ENCODE peak calls at places on chromosomes 16 and 17, in six cellular contexts. One of them, this sample, is unnamed.

GRCh38 chr16:27402964-27403600 is 1.1 kb downstream of the IL21R start:
- DNase-seq in dorsolateral prefrontal cortex: no peak
- DNase-seq in CD4-positive, alpha-beta T cell: no peak
- DNase-seq in fibroblast of pulmonary artery: no peak
- DNase-seq in Calu3: no peak
- DNase-seq in A549: no peak
- DNase-seq in this sample: no peak

GRCh38 chr16:89364603-89365002 is 125.8 kb downstream of the ANKRD11 start:
- DNase-seq in Calu3: no peak
- DNase-seq in CD4-positive, alpha-beta T cell: no peak
- DNase-seq in dorsolateral prefrontal cortex: no peak
- DNase-seq in fibroblast of pulmonary artery: no peak
- DNase-seq in A549: no peak
- DNase-seq in this sample: no peak

GRCh38 chr17:8060274-8060673 is 21.4 kb downstream of the ALOX15B start:
- DNase-seq in A549: peak
- DNase-seq in CD4-positive, alpha-beta T cell: peak
- DNase-seq in dorsolateral prefrontal cortex: peak
- DNase-seq in fibroblast of pulmonary artery: peak
- DNase-seq in Calu3: peak
- DNase-seq in this sample: no peak

GRCh38 chr17:4648741-4649140 is 7.3 kb upstream of the ALOX15 start:
- DNase-seq in fibroblast of pulmonary artery: peak
- DNase-seq in Calu3: peak
- DNase-seq in A549: no peak
- DNase-seq in dorsolateral prefrontal cortex: no peak
- DNase-seq in CD4-positive, alpha-beta T cell: no peak
- DNase-seq in this sample: no peak

GRCh38 chr17:45895304-45895968 is 1.1 kb downstream of the MAPT start:
- DNase-seq in Calu3: peak
- DNase-seq in fibroblast of pulmonary artery: no peak
- DNase-seq in CD4-positive, alpha-beta T cell: peak
- DNase-seq in A549: peak
- DNase-seq in dorsolateral prefrontal cortex: peak
- DNase-seq in this sample: no peak

GRCh38 chr17:82289822-82290541 is 16.5 kb upstream of the CSNK1D start:
- DNase-seq in dorsolateral prefrontal cortex: no peak
- DNase-seq in Calu3: no peak
- DNase-seq in CD4-positive, alpha-beta T cell: no peak
- DNase-seq in fibroblast of pulmonary artery: no peak
- DNase-seq in A549: no peak
- DNase-seq in this sample: no peak

GRCh38 chr16:84827131-84827574 is 7.4 kb downstream of the CRISPLD2 start:
- DNase-seq in dorsolateral prefrontal cortex: no peak
- DNase-seq in A549: no peak
- DNase-seq in fibroblast of pulmonary artery: peak
- DNase-seq in Calu3: no peak
- DNase-seq in CD4-positive, alpha-beta T cell: no peak
- DNase-seq in this sample: no peak

GRCh38 chr17:34892864-34893263 is 68.4 kb downstream of the CCT6B start:
- DNase-seq in Calu3: peak
- DNase-seq in A549: peak
- DNase-seq in dorsolateral prefrontal cortex: peak
- DNase-seq in CD4-positive, alpha-beta T cell: no peak
- DNase-seq in fibroblast of pulmonary artery: no peak
- DNase-seq in this sample: peak

GRCh38 chr17:49290690-49291326 is 60.2 kb upstream of the PHOSPHO1 start:
- DNase-seq in CD4-positive, alpha-beta T cell: no peak
- DNase-seq in A549: peak
- DNase-seq in Calu3: peak
- DNase-seq in dorsolateral prefrontal cortex: no peak
- DNase-seq in fibroblast of pulmonary artery: peak
- DNase-seq in this sample: no peak

GRCh38 chr17:20706752-20707372 is 127.3 kb downstream of the CDRT15L2 start:
- DNase-seq in fibroblast of pulmonary artery: no peak
- DNase-seq in Calu3: peak
- DNase-seq in CD4-positive, alpha-beta T cell: no peak
- DNase-seq in A549: no peak
- DNase-seq in dorsolateral prefrontal cortex: no peak
- DNase-seq in this sample: no peak

GRCh38 chr17:81966343-81967243 is 5.6 kb upstream of the NOTUM start:
- DNase-seq in Calu3: no peak
- DNase-seq in CD4-positive, alpha-beta T cell: no peak
- DNase-seq in dorsolateral prefrontal cortex: no peak
- DNase-seq in fibroblast of pulmonary artery: peak
- DNase-seq in A549: no peak
- DNase-seq in this sample: no peak

GRCh38 chr17:32460054-32460453 is 15.7 kb downstream of the PSMD11 start:
- DNase-seq in fibroblast of pulmonary artery: no peak
- DNase-seq in Calu3: no peak
- DNase-seq in dorsolateral prefrontal cortex: no peak
- DNase-seq in A549: no peak
- DNase-seq in CD4-positive, alpha-beta T cell: no peak
- DNase-seq in this sample: no peak

GRCh38 chr16:54282202-54282922 is 4.2 kb downstream of the IRX3 start:
- DNase-seq in A549: peak
- DNase-seq in fibroblast of pulmonary artery: peak
- DNase-seq in CD4-positive, alpha-beta T cell: no peak
- DNase-seq in dorsolateral prefrontal cortex: no peak
- DNase-seq in Calu3: peak
- DNase-seq in this sample: peak

GRCh38 chr16:85819245-85819644 is 19.8 kb downstream of the COX4I1 start:
- DNase-seq in fibroblast of pulmonary artery: peak
- DNase-seq in dorsolateral prefrontal cortex: peak
- DNase-seq in CD4-positive, alpha-beta T cell: peak
- DNase-seq in Calu3: peak
- DNase-seq in A549: peak
- DNase-seq in this sample: peak

GRCh38 chr16:69150146-69150865 is 17.9 kb downstream of the UTP4 start:
- DNase-seq in fibroblast of pulmonary artery: peak
- DNase-seq in dorsolateral prefrontal cortex: peak
- DNase-seq in Calu3: peak
- DNase-seq in CD4-positive, alpha-beta T cell: peak
- DNase-seq in A549: peak
- DNase-seq in this sample: peak

GRCh38 chr16:50284131-50284911 is 18.0 kb downstream of the ADCY7 start:
- DNase-seq in dorsolateral prefrontal cortex: no peak
- DNase-seq in CD4-positive, alpha-beta T cell: no peak
- DNase-seq in Calu3: peak
- DNase-seq in fibroblast of pulmonary artery: no peak
- DNase-seq in A549: no peak
- DNase-seq in this sample: no peak

GRCh38 chr17:73232587-73233373 is 28.9 kb downstream of the CPSF4L start:
- DNase-seq in dorsolateral prefrontal cortex: peak
- DNase-seq in A549: peak
- DNase-seq in CD4-positive, alpha-beta T cell: no peak
- DNase-seq in Calu3: peak
- DNase-seq in fibroblast of pulmonary artery: peak
- DNase-seq in this sample: peak

GRCh38 chr16:19497181-19497580 is 24.7 kb downstream of the GDE1 start:
- DNase-seq in CD4-positive, alpha-beta T cell: no peak
- DNase-seq in dorsolateral prefrontal cortex: no peak
- DNase-seq in Calu3: no peak
- DNase-seq in A549: no peak
- DNase-seq in fibroblast of pulmonary artery: no peak
- DNase-seq in this sample: no peak

GRCh38 chr17:33910200-33910857 is 344.8 kb upstream of the CCL2 start:
- DNase-seq in CD4-positive, alpha-beta T cell: no peak
- DNase-seq in fibroblast of pulmonary artery: no peak
- DNase-seq in A549: no peak
- DNase-seq in Calu3: no peak
- DNase-seq in dorsolateral prefrontal cortex: no peak
- DNase-seq in this sample: no peak

GRCh38 chr17:17913695-17914332 is 58.4 kb downstream of the TOM1L2 start:
- DNase-seq in fibroblast of pulmonary artery: peak
- DNase-seq in dorsolateral prefrontal cortex: no peak
- DNase-seq in A549: peak
- DNase-seq in Calu3: peak
- DNase-seq in CD4-positive, alpha-beta T cell: no peak
- DNase-seq in this sample: peak

GRCh38 chr17:12821376-12821940 is 32.2 kb downstream of the ARHGAP44 start:
- DNase-seq in Calu3: no peak
- DNase-seq in fibroblast of pulmonary artery: peak
- DNase-seq in dorsolateral prefrontal cortex: no peak
- DNase-seq in A549: no peak
- DNase-seq in CD4-positive, alpha-beta T cell: no peak
- DNase-seq in this sample: no peak

DNA sequence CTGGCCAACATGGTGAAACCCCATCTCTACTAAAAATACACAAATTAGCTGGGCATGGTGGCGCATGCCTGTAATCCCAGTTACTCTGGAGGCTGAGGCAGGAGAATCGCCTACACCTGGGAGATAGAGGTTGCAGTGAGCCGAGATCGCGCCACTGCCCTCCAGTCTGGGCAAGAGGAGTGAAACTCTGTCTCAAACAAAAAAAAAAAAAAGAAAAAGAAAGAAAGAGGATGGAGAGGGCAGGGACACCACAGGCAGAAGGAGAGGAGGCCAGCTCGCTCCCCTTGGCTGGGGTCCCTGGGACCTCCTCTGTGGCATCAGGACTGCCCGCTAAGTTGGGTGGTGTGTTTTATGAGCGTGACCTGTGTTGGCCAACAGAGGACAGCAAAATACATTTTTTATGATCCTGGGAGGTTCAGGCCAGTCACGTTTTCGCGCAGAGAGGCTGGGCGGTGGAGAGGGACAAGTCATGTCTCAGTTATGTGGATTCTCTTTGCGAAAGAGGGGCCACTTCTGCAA is 229.6 kb downstream of the MRTFB start:
- DNase-seq in CD4-positive, alpha-beta T cell: no peak
- DNase-seq in dorsolateral prefrontal cortex: peak
- DNase-seq in Calu3: peak
- DNase-seq in A549: peak
- DNase-seq in fibroblast of pulmonary artery: peak
- DNase-seq in this sample: no peak
- TF ChIP-seq CTCF in CD4-positive, alpha-beta T cell: peak
- TF ChIP-seq CTCF in dorsolateral prefrontal cortex: peak
- TF ChIP-seq CTCF in Calu3: peak
- TF ChIP-seq CTCF in A549: peak
- TF ChIP-seq CTCF in fibroblast of pulmonary artery: peak
- TF ChIP-seq CTCF in this sample: no peak

GRCh38 chr16:46629331-46629843 is 8.2 kb upstream of the SHCBP1 start:
- DNase-seq in Calu3: peak
- DNase-seq in A549: peak
- DNase-seq in CD4-positive, alpha-beta T cell: no peak
- DNase-seq in fibroblast of pulmonary artery: peak
- DNase-seq in dorsolateral prefrontal cortex: no peak
- DNase-seq in this sample: no peak
- TF ChIP-seq CTCF in Calu3: no peak
- TF ChIP-seq CTCF in A549: peak
- TF ChIP-seq CTCF in CD4-positive, alpha-beta T cell: no peak
- TF ChIP-seq CTCF in fibroblast of pulmonary artery: peak
- TF ChIP-seq CTCF in dorsolateral prefrontal cortex: peak
- TF ChIP-seq CTCF in this sample: no peak

GRCh38 chr17:10313037-10313672 is 59.7 kb downstream of the MYH13 start:
- DNase-seq in CD4-positive, alpha-beta T cell: no peak
- DNase-seq in Calu3: no peak
- DNase-seq in fibroblast of pulmonary artery: no peak
- DNase-seq in A549: no peak
- DNase-seq in dorsolateral prefrontal cortex: no peak
- DNase-seq in this sample: no peak
- TF ChIP-seq CTCF in CD4-positive, alpha-beta T cell: no peak
- TF ChIP-seq CTCF in Calu3: no peak
- TF ChIP-seq CTCF in fibroblast of pulmonary artery: no peak
- TF ChIP-seq CTCF in A549: no peak
- TF ChIP-seq CTCF in dorsolateral prefrontal cortex: no peak
- TF ChIP-seq CTCF in this sample: no peak

GRCh38 chr17:55177914-55178217 is 86.9 kb upstream of the HLF start:
- DNase-seq in Calu3: no peak
- DNase-seq in fibroblast of pulmonary artery: no peak
- DNase-seq in A549: no peak
- DNase-seq in dorsolateral prefrontal cortex: no peak
- DNase-seq in CD4-positive, alpha-beta T cell: no peak
- DNase-seq in this sample: no peak

GRCh38 chr17:55174133-55174532 is 90.6 kb upstream of the HLF start:
- DNase-seq in Calu3: no peak
- DNase-seq in CD4-positive, alpha-beta T cell: no peak
- DNase-seq in dorsolateral prefrontal cortex: no peak
- DNase-seq in fibroblast of pulmonary artery: no peak
- DNase-seq in A549: no peak
- DNase-seq in this sample: no peak

GRCh38 chr17:55172612-55173011 is 92.1 kb upstream of the HLF start:
- DNase-seq in Calu3: no peak
- DNase-seq in CD4-positive, alpha-beta T cell: no peak
- DNase-seq in fibroblast of pulmonary artery: no peak
- DNase-seq in dorsolateral prefrontal cortex: no peak
- DNase-seq in A549: no peak
- DNase-seq in this sample: no peak

GRCh38 chr17:55175788-55176425 is 88.9 kb upstream of the HLF start:
- DNase-seq in dorsolateral prefrontal cortex: no peak
- DNase-seq in CD4-positive, alpha-beta T cell: no peak
- DNase-seq in Calu3: no peak
- DNase-seq in fibroblast of pulmonary artery: no peak
- DNase-seq in A549: no peak
- DNase-seq in this sample: no peak

GRCh38 chr17:55177159-55177913 is 87.4 kb upstream of the HLF start:
- DNase-seq in A549: peak
- DNase-seq in dorsolateral prefrontal cortex: no peak
- DNase-seq in Calu3: no peak
- DNase-seq in fibroblast of pulmonary artery: peak
- DNase-seq in CD4-positive, alpha-beta T cell: no peak
- DNase-seq in this sample: no peak
- TF ChIP-seq CTCF in A549: peak
- TF ChIP-seq CTCF in dorsolateral prefrontal cortex: no peak
- TF ChIP-seq CTCF in Calu3: no peak
- TF ChIP-seq CTCF in fibroblast of pulmonary artery: peak
- TF ChIP-seq CTCF in CD4-positive, alpha-beta T cell: no peak
- TF ChIP-seq CTCF in this sample: no peak

DNA sequence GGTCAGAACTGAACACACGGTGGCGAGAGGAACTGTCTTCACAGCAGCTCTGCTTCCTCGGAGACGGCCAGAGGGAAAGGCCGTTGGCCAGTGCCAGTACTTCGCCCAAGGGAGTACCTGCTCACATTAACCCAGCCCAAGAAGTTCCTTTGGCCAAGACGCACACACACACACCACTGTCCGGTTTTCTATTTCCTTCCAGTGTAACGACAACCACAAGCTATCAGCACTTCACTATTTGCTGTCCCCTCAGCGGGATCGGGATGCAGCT is 735 bp upstream of the GGNBP2 start:
- DNase-seq in CD4-positive, alpha-beta T cell: no peak
- DNase-seq in dorsolateral prefrontal cortex: peak
- DNase-seq in Calu3: no peak
- DNase-seq in A549: peak
- DNase-seq in fibroblast of pulmonary artery: peak
- DNase-seq in this sample: no peak
- TF ChIP-seq CTCF in CD4-positive, alpha-beta T cell: no peak
- TF ChIP-seq CTCF in dorsolateral prefrontal cortex: no peak
- TF ChIP-seq CTCF in Calu3: no peak
- TF ChIP-seq CTCF in A549: peak
- TF ChIP-seq CTCF in fibroblast of pulmonary artery: peak
- TF ChIP-seq CTCF in this sample: no peak

GRCh38 chr17:11768981-11769380 is 170.7 kb downstream of the DNAH9 start:
- DNase-seq in A549: no peak
- DNase-seq in fibroblast of pulmonary artery: no peak
- DNase-seq in CD4-positive, alpha-beta T cell: no peak
- DNase-seq in dorsolateral prefrontal cortex: no peak
- DNase-seq in Calu3: no peak
- DNase-seq in this sample: no peak
- TF ChIP-seq CTCF in A549: no peak
- TF ChIP-seq CTCF in fibroblast of pulmonary artery: no peak
- TF ChIP-seq CTCF in CD4-positive, alpha-beta T cell: no peak
- TF ChIP-seq CTCF in dorsolateral prefrontal cortex: no peak
- TF ChIP-seq CTCF in Calu3: no peak
- TF ChIP-seq CTCF in this sample: no peak

This sample was measured in mesothelial cell of epicardium.